ENCODE peak calls at places on chromosomes 13 and 19, in ten cellular contexts. O, J, D, U, Q, H, A, T, P and L are unnamed samples.

GRCh38 chr19:17718467-17718987 is 753 bp upstream of the MAP1S start:
- DNase-seq in O (no peak), J (no peak), D (no peak), U (no peak), Q (no peak), H (no peak), A (no peak), T (no peak), P (no peak), L (peak)

GRCh38 chr19:16068696-16069259 is 7.5 kb upstream of the TPM4 start:
- DNase-seq in O (no peak), J (no peak), D (no peak), U (no peak), Q (no peak), H (no peak), A (no peak), T (no peak), P (no peak), L (no peak)

GRCh38 chr13:101640797-101641400 is 188.4 kb downstream of the ITGBL1 start:
- DNase-seq in O (no peak), J (no peak), D (no peak), U (no peak), Q (no peak), H (no peak), A (no peak), T (no peak), P (no peak), L (no peak)

GRCh38 chr13:85333511-85333910 is 465.7 kb downstream of the SLITRK6 start:
- DNase-seq in O (no peak), J (no peak), D (no peak), U (no peak), Q (no peak), H (no peak), A (no peak), T (no peak), P (no peak), L (no peak)

GRCh38 chr13:99559560-99559959 is 58.3 kb downstream of the TM9SF2 start:
- DNase-seq in O (no peak), J (no peak), D (no peak), U (no peak), Q (no peak), H (no peak), A (no peak), T (no peak), P (no peak), L (no peak)

GRCh38 chr13:95546919-95547318 is 5.6 kb upstream of the CLDN10 start:
- DNase-seq in O (peak), J (no peak), D (no peak), U (no peak), Q (no peak), H (no peak), A (no peak), T (no peak), P (no peak), L (no peak)

GRCh38 chr13:80048802-80049201 is 292.1 kb downstream of the SPRY2 start:
- DNase-seq in O (peak), J (peak), D (no peak), U (peak), Q (peak), H (peak), A (peak), T (peak), P (peak), L (peak)

GRCh38 chr13:48220592-48221300 is 12.3 kb upstream of the ITM2B start:
- DNase-seq in O (no peak), J (no peak), D (no peak), U (no peak), Q (no peak), H (no peak), A (no peak), T (no peak), P (no peak), L (no peak)

GRCh38 chr19:12166596-12166995 is 3.7 kb downstream of the ZNF136 start:
- DNase-seq in O (no peak), J (no peak), D (no peak), U (no peak), Q (no peak), H (no peak), A (no peak), T (no peak), P (no peak), L (no peak)

GRCh38 chr13:94667190-94667589 is 45.2 kb downstream of the SOX21 start:
- DNase-seq in O (no peak), J (no peak), D (no peak), U (no peak), Q (no peak), H (no peak), A (no peak), T (no peak), P (no peak), L (no peak)

GRCh38 chr19:17865364-17866311 is 5.9 kb downstream of the RPL18A start:
- DNase-seq in O (peak), J (no peak), D (no peak), U (no peak), Q (no peak), H (peak), A (no peak), T (peak), P (no peak), L (no peak)

GRCh38 chr19:33938821-33939220 is 142.2 kb downstream of the KCTD15 start:
- DNase-seq in O (no peak), J (no peak), D (no peak), U (no peak), Q (peak), H (peak), A (no peak), T (no peak), P (no peak), L (no peak)

GRCh38 chr13:39777021-39777420 is 121.6 kb downstream of the COG6 start:
- DNase-seq in O (no peak), J (no peak), D (no peak), U (no peak), Q (no peak), H (no peak), A (no peak), T (no peak), P (no peak), L (no peak)

GRCh38 chr19:55419089-55419488 is 11.5 kb upstream of the UBE2S start:
- DNase-seq in O (peak), J (no peak), D (no peak), U (no peak), Q (no peak), H (no peak), A (no peak), T (no peak), P (no peak), L (no peak)

GRCh38 chr19:49570138-49570856 is 10.1 kb downstream of the NOSIP start:
- DNase-seq in O (peak), J (no peak), D (no peak), U (no peak), Q (peak), H (peak), A (peak), T (peak), P (peak), L (peak)

GRCh38 chr13:47555235-47555634 is 445.8 kb downstream of the SUCLA2 start:
- DNase-seq in O (no peak), J (no peak), D (no peak), U (no peak), Q (no peak), H (no peak), A (no peak), T (no peak), P (no peak), L (no peak)

GRCh38 chr19:35887197-35887596 is 13.1 kb downstream of the NFKBID start:
- DNase-seq in O (no peak), J (no peak), D (no peak), U (no peak), Q (no peak), H (no peak), A (no peak), T (no peak), P (no peak), L (no peak)

GRCh38 chr19:4758659-4759058 is 32.9 kb upstream of the FEM1A start:
- DNase-seq in O (no peak), J (no peak), D (no peak), U (no peak), Q (no peak), H (no peak), A (no peak), T (no peak), P (no peak), L (no peak)

GRCh38 chr19:2231621-2232221 is 4.4 kb downstream of the PLEKHJ1 start:
- DNase-seq in O (peak), J (no peak), D (no peak), U (no peak), Q (no peak), H (no peak), A (no peak), T (no peak), P (no peak), L (no peak)

GRCh38 chr13:47216176-47216822 is 319.4 kb upstream of the HTR2A start:
- DNase-seq in O (no peak), J (no peak), D (no peak), U (no peak), Q (no peak), H (no peak), A (no peak), T (no peak), P (no peak), L (no peak)

GRCh38 chr19:13610042-13610691 is 103.9 kb upstream of the CACNA1A start:
- DNase-seq in O (peak), J (no peak), D (no peak), U (no peak), Q (no peak), H (no peak), A (no peak), T (no peak), P (no peak), L (peak)

GRCh38 chr19:12657966-12658365 is 8.6 kb downstream of the MAN2B1 start:
- DNase-seq in O (no peak), J (no peak), D (no peak), U (no peak), Q (no peak), H (no peak), A (no peak), T (no peak), P (no peak), L (no peak)

GRCh38 chr19:34173145-34173956 is 1.0 kb downstream of the LSM14A start:
- DNase-seq in O (peak), J (no peak), D (no peak), U (peak), Q (peak), H (peak), A (no peak), T (no peak), P (peak), L (peak)

GRCh38 chr19:41426952-41427646 is at the start of gene B3GNT8:
- DNase-seq in O (peak), J (no peak), D (no peak), U (peak), Q (peak), H (peak), A (peak), T (no peak), P (peak), L (peak)

GRCh38 chr19:46426035-46426505 is 2.7 kb downstream of the PNMA8C start:
- DNase-seq in O (no peak), J (peak), D (no peak), U (no peak), Q (peak), H (no peak), A (no peak), T (no peak), P (peak), L (peak)

GRCh38 chr13:89518289-89519077 is 1829.0 kb upstream of the MIR17HG start:
- DNase-seq in O (no peak), J (no peak), D (no peak), U (no peak), Q (no peak), H (no peak), A (no peak), T (no peak), P (peak), L (no peak)

GRCh38 chr19:42323852-42324654 is 1.4 kb upstream of the MEGF8 start:
- DNase-seq in O (peak), J (no peak), D (no peak), U (no peak), Q (peak), H (no peak), A (no peak), T (no peak), P (peak), L (peak)

GRCh38 chr19:4988770-4989251 is 19.9 kb downstream of the KDM4B start:
- DNase-seq in O (peak), J (no peak), D (no peak), U (no peak), Q (no peak), H (no peak), A (no peak), T (no peak), P (peak), L (no peak)

GRCh38 chr13:74000906-74001305 is 133.3 kb downstream of the KLF12 start:
- DNase-seq in O (no peak), J (no peak), D (no peak), U (no peak), Q (no peak), H (no peak), A (no peak), T (no peak), P (no peak), L (no peak)

GRCh38 chr13:97258801-97259200 is 36.7 kb downstream of the MBNL2 start:
- DNase-seq in O (no peak), J (no peak), D (no peak), U (no peak), Q (no peak), H (no peak), A (no peak), T (no peak), P (no peak), L (no peak)
- H3K27ac ChIP-seq in O (no peak), J (peak), D (peak), U (no peak), Q (peak), H (no peak), A (peak), T (peak), P (no peak), L (no peak)

GRCh38 chr19:32196690-32197420 is 148.6 kb upstream of the ZNF507 start:
- DNase-seq in O (peak), J (no peak), D (peak), U (no peak), Q (no peak), H (peak), A (no peak), T (no peak), P (no peak), L (no peak)
- TF ChIP-seq CTCF in O (no peak), J (no peak), D (no peak), U (no peak), Q (no peak), H (no peak), A (no peak), T (no peak), P (no peak), L (no peak)

DNA sequence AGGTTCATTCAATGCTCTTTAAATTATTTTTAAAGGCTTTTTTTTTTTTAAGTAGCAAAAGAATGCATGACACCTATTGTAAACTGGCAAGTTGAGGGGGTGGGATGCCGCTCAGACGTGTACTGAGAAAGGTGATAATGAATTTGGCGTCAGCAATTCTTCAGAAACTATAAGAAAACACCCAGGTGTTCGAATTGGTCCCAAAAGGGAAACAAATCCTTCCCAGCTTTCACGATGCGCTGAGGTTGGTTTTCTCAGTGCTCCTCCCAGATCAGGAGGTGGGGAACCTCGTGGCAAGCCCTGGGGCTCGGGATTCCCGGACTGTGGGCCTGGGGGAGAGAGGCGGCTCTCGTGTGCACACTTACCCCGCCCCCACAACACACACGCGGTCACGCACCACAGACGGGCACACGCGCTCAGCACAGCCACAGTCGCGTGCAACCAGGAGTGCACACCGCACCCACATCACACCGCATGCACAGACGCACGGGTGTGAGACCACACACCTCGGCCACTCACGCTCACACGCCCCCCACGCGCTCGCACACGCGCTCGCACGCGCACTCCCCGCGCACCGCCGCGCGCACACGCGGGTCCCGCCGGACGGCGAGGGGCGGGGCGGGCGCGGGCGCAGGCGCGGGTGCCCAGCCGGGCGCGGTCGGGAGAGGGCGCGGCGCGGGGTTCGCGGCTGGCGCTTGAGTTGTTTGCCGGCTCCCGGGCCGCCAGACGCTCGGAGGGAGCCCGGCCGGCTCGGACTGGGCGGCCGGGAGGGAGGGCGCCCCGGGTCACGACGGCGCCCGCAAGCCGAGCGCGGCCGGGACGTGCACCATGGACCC is at the start of gene FAM124A:
- DNase-seq in O (peak), J (peak), D (no peak), U (no peak), Q (peak), H (peak), A (no peak), T (peak), P (peak), L (peak)
- H3K27ac ChIP-seq in O (no peak), J (peak), D (no peak), U (peak), Q (no peak), H (no peak), A (peak), T (peak), P (no peak), L (peak)

GRCh38 chr19:44820648-44821609 is 12.0 kb downstream of the BCAM start:
- DNase-seq in O (no peak), J (no peak), D (no peak), U (no peak), Q (no peak), H (no peak), A (peak), T (no peak), P (peak), L (no peak)
- TF ChIP-seq CTCF in O (no peak), J (no peak), D (no peak), U (no peak), Q (no peak), H (no peak), A (peak), T (no peak), P (no peak), L (no peak)

DNA sequence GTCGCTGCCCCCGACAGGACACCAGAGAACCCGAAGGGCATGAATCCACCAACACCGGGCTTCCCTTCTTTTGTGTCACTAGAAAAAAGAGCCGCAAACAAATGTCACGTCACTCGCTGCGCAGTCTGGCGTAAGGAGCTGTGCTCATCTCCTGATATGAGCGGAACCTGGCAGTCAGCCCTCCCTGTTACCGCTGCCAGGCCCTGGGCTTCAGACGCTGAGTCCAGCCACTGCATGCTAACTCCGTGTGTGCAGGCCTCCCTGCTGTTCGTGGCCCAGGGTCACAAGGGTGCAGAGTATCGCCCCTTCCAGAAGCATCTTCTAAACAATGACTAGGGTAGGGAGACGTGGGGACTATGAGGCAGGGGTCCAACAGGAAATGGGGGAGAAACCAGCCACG is 71.3 kb downstream of the SLC7A1 start:
- DNase-seq in O (no peak), J (no peak), D (no peak), U (no peak), Q (no peak), H (no peak), A (peak), T (no peak), P (no peak), L (no peak)
- H3K27ac ChIP-seq in O (no peak), J (no peak), D (peak), U (no peak), Q (no peak), H (no peak), A (peak), T (no peak), P (no peak), L (no peak)